ENCODE peak calls at places on chromosome 1, in six cellular contexts. X is activated T-cell treated with anti-CD3 and anti-CD28 coated beads, Interleukin-2, amount 50 U/mL, for 72 hours; M is K562; O is fibroblast of pulmonary artery; T is HCT116; A is HFFc6. C is an unnamed sample.

GRCh38 chr1:173705117-173705516 is 9.7 kb upstream of the KLHL20 start:
- DNase-seq in X (no peak), M (no peak), O (no peak), T (no peak), A (no peak), C (no peak)

GRCh38 chr1:183355181-183355580 is 63.0 kb downstream of the NMNAT2 start:
- DNase-seq in X (no peak), M (no peak), O (no peak), T (no peak), A (no peak), C (no peak)

GRCh38 chr1:215631489-215631888 is 64.4 kb downstream of the KCTD3 start:
- DNase-seq in X (no peak), M (no peak), O (no peak), T (no peak), A (peak; percentile 32), C (peak; percentile 66)

GRCh38 chr1:47351305-47351704 is 17.7 kb downstream of the CMPK1 start:
- DNase-seq in X (no peak), M (no peak), O (peak; percentile 11), T (no peak), A (peak; percentile 72), C (peak; percentile 26)

GRCh38 chr1:160521554-160521953 is 1.5 kb downstream of the SLAMF6 start:
- DNase-seq in X (no peak), M (no peak), O (no peak), T (no peak), A (no peak), C (no peak)

GRCh38 chr1:26278835-26279597 is 870 bp upstream of the SH3BGRL3 start:
- DNase-seq in X (peak; percentile 41), M (peak; percentile 67), O (peak; percentile 40), T (no peak), A (peak; percentile 74), C (peak; percentile 83)

GRCh38 chr1:67921725-67922489 is 88.6 kb upstream of the GNG12 start:
- DNase-seq in X (no peak), M (peak; percentile 41), O (peak; percentile 72), T (no peak), A (no peak), C (no peak)

GRCh38 chr1:166975361-166976129 is at the start of gene ILDR2:
- DNase-seq in X (peak; percentile 69), M (peak; percentile 78), O (peak; percentile 21), T (peak; percentile 8), A (no peak), C (no peak)

GRCh38 chr1:226654508-226655124 is 84.5 kb downstream of the ITPKB start:
- DNase-seq in X (no peak), M (no peak), O (no peak), T (no peak), A (no peak), C (no peak)

GRCh38 chr1:235946570-235946981 is 79.9 kb upstream of the LYST start:
- DNase-seq in X (no peak), M (no peak), O (peak; percentile 33), T (no peak), A (peak; percentile 43), C (no peak)

GRCh38 chr1:229563701-229564100 is 5.2 kb upstream of the ABCB10 start:
- DNase-seq in X (no peak), M (no peak), O (peak; percentile 63), T (no peak), A (no peak), C (no peak)

GRCh38 chr1:211741116-211741515 is 65.7 kb upstream of the NEK2 start:
- DNase-seq in X (no peak), M (no peak), O (no peak), T (no peak), A (no peak), C (no peak)

GRCh38 chr1:225765982-225766674 is 11.5 kb upstream of the SRP9 start:
- DNase-seq in X (no peak), M (no peak), O (no peak), T (no peak), A (no peak), C (no peak)